ENCODE peak calls at places on chromosome 19, in eight cellular contexts. J is CD8-positive, alpha-beta memory T cell; H is tibial nerve; N is GM23248; S is CD8-positive, alpha-beta T cell; E is lower lobe of right lung; X is iPS DF 6.9; B is left ventricle myocardium inferior. T is an unnamed sample.

GRCh38 chr19:35462476-35462953 is 14.5 kb downstream of the FFAR2 start:
- DNase-seq in J (peak; percentile 80), H (no peak), N (no peak), S (peak; percentile 15), E (no peak), X (no peak), B (no peak), T (no peak)

GRCh38 chr19:32165176-32165575 is 180.2 kb upstream of the ZNF507 start:
- DNase-seq in J (no peak), H (no peak), N (no peak), S (no peak), E (no peak), X (no peak), B (no peak), T (peak; percentile 71)

GRCh38 chr19:6848986-6849385 is 38.4 kb upstream of the ADGRE1 start:
- DNase-seq in J (no peak), H (no peak), N (no peak), S (no peak), E (no peak), X (no peak), B (no peak), T (no peak)

GRCh38 chr19:4913996-4914735 is 4.9 kb downstream of the UHRF1 start:
- DNase-seq in J (peak; percentile 21), H (no peak), N (peak; percentile 43), S (no peak), E (no peak), X (no peak), B (no peak), T (peak; percentile 43)

GRCh38 chr19:55831846-55832245 is at the start of gene NLRP11:
- DNase-seq in J (no peak), H (no peak), N (no peak), S (no peak), E (no peak), X (no peak), B (no peak), T (no peak)

GRCh38 chr19:49879243-49879960 is 1.9 kb downstream of the TBC1D17 start:
- DNase-seq in J (no peak), H (no peak), N (no peak), S (no peak), E (peak; percentile 51), X (no peak), B (no peak), T (no peak)

GRCh38 chr19:7788178-7788932 is 25.3 kb downstream of the CLEC4M start:
- DNase-seq in J (peak; percentile 4), H (no peak), N (no peak), S (no peak), E (no peak), X (no peak), B (no peak), T (no peak)

GRCh38 chr19:4061178-4061682 is 5.5 kb downstream of the ZBTB7A start:
- DNase-seq in J (no peak), H (peak; percentile 79), N (peak; percentile 81), S (no peak), E (peak; percentile 92), X (no peak), B (peak; percentile 85), T (peak; percentile 97)

GRCh38 chr19:54594737-54595136 is 1.3 kb downstream of the LILRA1 start:
- DNase-seq in J (no peak), H (no peak), N (no peak), S (no peak), E (no peak), X (no peak), B (no peak), T (no peak)

DNA sequence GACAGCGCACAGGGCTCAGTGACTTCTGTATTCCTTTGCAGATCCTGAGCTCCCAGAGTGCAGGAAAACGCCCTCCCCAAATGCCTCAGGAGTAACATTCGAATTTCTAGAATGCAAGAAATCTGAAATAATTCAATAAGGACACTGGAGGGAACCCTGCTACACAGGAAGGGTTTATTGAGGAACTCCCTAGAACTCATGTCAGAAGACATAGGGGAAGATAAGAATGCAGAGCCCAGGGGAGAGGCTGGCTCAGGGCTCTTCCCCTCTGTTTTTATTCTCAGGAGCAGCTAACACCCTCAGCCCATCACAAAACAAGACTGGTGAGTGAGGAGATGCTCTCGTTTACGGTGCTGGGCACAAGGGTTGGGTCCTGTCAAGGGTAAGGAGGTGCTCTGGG is 6.8 kb downstream of the LILRA1 start:
- DNase-seq in J (no peak), H (no peak), N (no peak), S (no peak), E (no peak), X (no peak), B (no peak), T (no peak)
- H3K9me3 ChIP-seq in J (no peaks in the 10 kb centered on the region), H (no peaks in the 10 kb centered on the region), N (no peaks in the 10 kb centered on the region), S (no peaks in the 10 kb centered on the region), E (no peaks in the 10 kb centered on the region), X (peaks cover 11% of the 10 kb centered on the region), B (peaks cover 15% of the 10 kb centered on the region), T (peaks cover 2% of the 10 kb centered on the region)

DNA sequence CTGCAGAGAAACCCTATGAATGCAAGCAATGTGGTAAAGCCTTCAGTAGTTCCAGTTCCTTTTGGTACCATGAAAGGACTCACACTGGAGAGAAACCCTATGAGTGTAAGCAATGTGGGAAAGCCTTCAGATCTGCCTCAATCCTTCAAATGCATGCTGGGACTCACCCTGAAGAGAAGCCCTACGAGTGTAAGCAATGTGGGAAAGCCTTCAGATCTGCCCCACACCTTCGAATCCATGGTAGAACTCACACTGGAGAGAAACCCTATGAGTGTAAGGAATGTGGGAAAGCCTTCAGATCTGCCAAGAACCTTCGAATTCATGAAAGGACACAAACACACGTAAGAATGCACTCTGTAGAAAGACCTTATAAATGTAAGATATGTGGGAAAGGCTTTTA is 14.7 kb downstream of the ZNF763 start:
- DNase-seq in J (no peak), H (no peak), N (no peak), S (no peak), E (no peak), X (no peak), B (no peak), T (no peak)
- H3K9me3 ChIP-seq in J (peaks cover 43% of the 10 kb centered on the region), H (peaks cover 6% of the 10 kb centered on the region), N (peaks cover 16% of the 10 kb centered on the region), S (peaks cover 39% of the 10 kb centered on the region), E (peaks cover 61% of the 10 kb centered on the region), X (peaks cover 4% of the 10 kb centered on the region), B (peaks cover 74% of the 10 kb centered on the region), T (peaks cover 39% of the 10 kb centered on the region)

DNA sequence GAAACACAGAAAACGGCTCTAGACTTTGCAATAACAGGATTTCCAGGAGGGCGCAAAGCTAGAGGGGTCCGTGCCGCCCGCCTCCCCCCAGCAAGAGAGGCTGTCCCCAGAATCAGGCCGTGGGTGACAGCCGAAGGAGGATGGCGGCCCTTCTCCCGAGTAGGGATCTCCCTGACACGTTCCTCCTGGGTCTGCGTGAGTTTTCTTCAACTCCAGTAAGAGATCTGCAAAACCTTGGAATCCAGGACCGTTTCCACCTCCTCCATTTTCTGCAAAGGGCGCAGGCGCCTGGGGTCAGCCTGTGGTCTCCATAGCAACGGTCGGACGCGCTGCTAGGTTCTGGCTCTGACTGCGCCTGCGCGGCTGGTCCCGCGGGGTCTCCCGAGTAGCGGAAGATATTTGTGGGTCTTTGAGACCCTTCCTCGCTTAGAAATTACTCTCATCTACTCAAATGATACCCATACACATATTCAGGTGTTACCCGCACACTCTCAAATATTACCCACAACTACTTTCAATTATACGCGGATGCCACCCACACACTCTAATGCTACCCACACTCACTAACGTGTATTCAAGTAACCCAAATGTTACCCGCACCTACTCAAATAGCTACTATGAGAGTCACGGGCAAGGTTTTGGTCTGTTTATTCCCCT is 2.1 kb downstream of the PNMA8C start:
- DNase-seq in J (peak; percentile 30), H (peak; percentile 57), N (peak; percentile 89), S (no peak), E (peak; percentile 76), X (no peak), B (peak; percentile 82), T (peak; percentile 94)
- H3K9me3 ChIP-seq in J (no peaks in the 10 kb centered on the region), H (no peaks in the 10 kb centered on the region), N (no peaks in the 10 kb centered on the region), S (no peaks in the 10 kb centered on the region), E (no peaks in the 10 kb centered on the region), X (no peaks in the 10 kb centered on the region), B (no peaks in the 10 kb centered on the region), T (no peaks in the 10 kb centered on the region)

GRCh38 chr19:58395979-58396627 is 647 bp downstream of the RNF225 start:
- DNase-seq in J (no peak), H (no peak), N (peak; percentile 60), S (no peak), E (no peak), X (no peak), B (no peak), T (peak; percentile 83)
- H3K9me3 ChIP-seq in J (no peaks in the 10 kb centered on the region), H (no peaks in the 10 kb centered on the region), N (no peaks in the 10 kb centered on the region), S (no peaks in the 10 kb centered on the region), E (no peaks in the 10 kb centered on the region), X (no peaks in the 10 kb centered on the region), B (no peaks in the 10 kb centered on the region), T (no peaks in the 10 kb centered on the region)

DNA sequence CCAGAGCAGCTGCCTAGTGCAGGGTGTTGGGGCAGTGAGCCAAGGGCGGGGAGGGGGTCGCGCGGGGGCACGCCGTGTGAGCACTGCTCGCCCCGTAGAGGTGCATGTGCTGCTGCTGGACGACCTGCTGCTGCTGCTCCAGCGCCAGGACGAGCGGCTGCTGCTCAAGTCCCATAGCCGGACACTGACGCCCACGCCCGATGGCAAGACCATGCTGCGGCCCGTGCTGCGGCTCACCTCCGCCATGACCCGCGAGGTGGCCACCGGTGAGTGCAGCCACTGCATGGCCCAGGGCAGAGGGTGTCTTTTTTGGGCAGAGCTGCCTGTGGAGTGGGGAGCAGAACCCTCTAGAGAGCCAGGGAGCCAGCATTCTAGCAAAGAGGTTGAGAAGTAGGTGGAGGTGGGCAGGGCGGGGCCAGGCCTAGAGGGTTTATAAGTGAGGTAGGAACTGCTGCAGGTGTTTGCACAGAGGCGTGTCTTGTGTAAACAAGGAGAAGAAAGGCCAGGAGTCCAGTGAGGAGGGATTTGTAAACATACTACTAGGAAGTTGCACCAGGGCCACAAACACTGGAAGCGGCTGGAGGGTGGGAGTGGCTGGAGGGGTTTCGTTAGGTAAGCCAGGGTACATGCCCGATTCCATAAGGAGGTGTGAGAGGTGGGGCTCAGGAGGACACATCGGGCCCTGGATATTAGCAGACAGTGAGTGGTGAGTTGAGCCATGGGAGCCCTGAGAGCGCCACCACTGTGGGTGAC is 21.3 kb downstream of the ARHGEF1 start:
- DNase-seq in J (no peak), H (no peak), N (no peak), S (no peak), E (peak; percentile 93), X (no peak), B (no peak), T (no peak)
- H3K9me3 ChIP-seq in J (no peaks in the 10 kb centered on the region), H (no peaks in the 10 kb centered on the region), N (no peaks in the 10 kb centered on the region), S (no peaks in the 10 kb centered on the region), E (no peaks in the 10 kb centered on the region), X (no peaks in the 10 kb centered on the region), B (no peaks in the 10 kb centered on the region), T (no peaks in the 10 kb centered on the region)

GRCh38 chr19:39986643-39987042 is 10.2 kb upstream of the ZNF546 start:
- DNase-seq in J (no peak), H (no peak), N (no peak), S (no peak), E (no peak), X (no peak), B (no peak), T (no peak)
- H3K9me3 ChIP-seq in J (peaks cover 17% of the 10 kb centered on the region), H (no peaks in the 10 kb centered on the region), N (no peaks in the 10 kb centered on the region), S (no peaks in the 10 kb centered on the region), E (peaks cover 33% of the 10 kb centered on the region), X (no peaks in the 10 kb centered on the region), B (peaks cover 44% of the 10 kb centered on the region), T (peaks cover 5% of the 10 kb centered on the region)

DNA sequence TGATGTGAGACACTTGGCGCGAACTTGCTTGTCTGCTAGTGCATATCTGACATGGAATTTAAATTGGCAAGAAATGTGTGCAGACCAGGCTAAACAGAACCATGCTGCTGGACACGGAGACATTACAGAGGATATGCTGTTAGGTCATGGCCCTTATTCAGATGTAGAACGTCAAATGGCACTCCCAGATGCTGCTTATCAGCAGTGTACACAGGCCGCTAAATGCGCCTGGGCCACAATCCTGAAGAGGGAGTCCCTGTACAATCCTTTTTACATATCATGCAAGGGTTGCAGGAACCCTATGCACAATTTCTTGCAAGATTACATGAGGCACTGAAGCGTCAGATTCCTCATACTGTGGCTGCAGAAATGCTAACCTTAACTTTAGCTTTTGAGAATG is 9.3 kb downstream of the ZNF350 start:
- DNase-seq in J (no peak), H (no peak), N (no peak), S (no peak), E (no peak), X (no peak), B (no peak), T (no peak)
- H3K9me3 ChIP-seq in J (peaks cover 73% of the 10 kb centered on the region), H (peaks cover 6% of the 10 kb centered on the region), N (no peaks in the 10 kb centered on the region), S (peaks cover 55% of the 10 kb centered on the region), E (peaks cover 99% of the 10 kb centered on the region), X (peaks cover 3% of the 10 kb centered on the region), B (peaks cover 98% of the 10 kb centered on the region), T (peaks cover 2% of the 10 kb centered on the region)